ENCODE peak calls at places on chromosomes 12 and 14, in four cellular contexts. Z, V, L and B are unnamed samples.

GRCh38 chr14:105411017-105411941 is 8.3 kb upstream of the MTA1 start:
- DNase-seq in L (no peak), Z (no peak), V (no peak), B (peak; percentile 95)

GRCh38 chr12:31951008-31951407 is 8.2 kb upstream of the RESF1 start:
- DNase-seq in Z (no peak), L (no peak), V (no peak), B (no peak)

GRCh38 chr12:49131973-49132461 is 822 bp upstream of the TUBA1B start:
- DNase-seq in L (no peak), Z (no peak), V (no peak), B (no peak)

GRCh38 chr14:61520546-61520945 is 174.8 kb upstream of the HIF1A start:
- DNase-seq in L (no peak), Z (no peak), V (no peak), B (no peak)

GRCh38 chr12:96698521-96698920 is 208.5 kb upstream of the NEDD1 start:
- DNase-seq in L (peak; percentile 6), V (no peak), Z (no peak), B (no peak)

GRCh38 chr12:71752887-71753286 is 1.8 kb upstream of the RAB21 start:
- DNase-seq in Z (no peak), V (no peak), L (no peak), B (no peak)

GRCh38 chr14:60654303-60654925 is 5.1 kb upstream of the SIX1 start:
- DNase-seq in Z (no peak), V (no peak), L (no peak), B (peak; percentile 44)

GRCh38 chr12:64669270-64669842 is 59.1 kb downstream of the RASSF3 start:
- DNase-seq in Z (peak; percentile 73), V (no peak), L (peak; percentile 49), B (peak; percentile 47)

GRCh38 chr12:58090685-58091084 is 149.3 kb downstream of the ATP23 start:
- DNase-seq in Z (no peak), L (no peak), V (no peak), B (no peak)

GRCh38 chr14:55316528-55316927 is 45.3 kb downstream of the FBXO34 start:
- DNase-seq in Z (no peak), V (no peak), L (no peak), B (no peak)

GRCh38 chr12:32031109-32031508 is 71.9 kb downstream of the RESF1 start:
- DNase-seq in Z (no peak), V (no peak), L (no peak), B (no peak)

GRCh38 chr14:44961151-44961729 is 507 bp downstream of the KLHL28 start:
- DNase-seq in L (no peak), V (no peak), Z (no peak), B (peak; percentile 23)

GRCh38 chr12:42382013-42382696 is 56.2 kb downstream of the PPHLN1 start:
- DNase-seq in Z (no peak), V (no peak), L (no peak), B (no peak)

GRCh38 chr14:91387135-91387849 is 30.3 kb downstream of the CCDC88C start:
- DNase-seq in Z (no peak), V (no peak), L (no peak), B (no peak)

GRCh38 chr12:857611-858010 is 91.9 kb downstream of the RAD52 start:
- DNase-seq in V (no peak), L (no peak), Z (no peak), B (no peak)

GRCh38 chr14:64764641-64765520 is 60.7 kb downstream of the PLEKHG3 start:
- DNase-seq in L (peak; percentile 53), V (peak; percentile 61), Z (no peak), B (peak; percentile 90)

GRCh38 chr12:21308785-21309184 is 25.9 kb downstream of the SLCO1A2 start:
- DNase-seq in Z (no peak), V (no peak), L (no peak), B (no peak)

GRCh38 chr14:97120204-97121120 is 323.3 kb downstream of the VRK1 start:
- DNase-seq in L (no peak), V (no peak), Z (peak; percentile 13), B (no peak)

GRCh38 chr12:45553204-45553603 is 176.3 kb upstream of the ARID2 start:
- DNase-seq in Z (no peak), V (no peak), L (no peak), B (no peak)

GRCh38 chr14:78345346-78345745 is 175.2 kb downstream of the NRXN3 start:
- DNase-seq in Z (no peak), V (no peak), L (no peak), B (no peak)

GRCh38 chr12:96425321-96425720 is 25.1 kb upstream of the CDK17 start:
- DNase-seq in L (no peak), Z (no peak), V (no peak), B (no peak)

GRCh38 chr14:61615743-61616523 is 79.4 kb upstream of the HIF1A start:
- DNase-seq in V (no peak), L (no peak), Z (no peak), B (no peak)

GRCh38 chr14:72732022-72732780 is 161.7 kb downstream of the DPF3 start:
- DNase-seq in V (no peak), L (no peak), Z (no peak), B (no peak)

GRCh38 chr12:116982721-116983502 is 72.2 kb downstream of the FBXW8 start:
- DNase-seq in V (no peak), L (no peak), Z (no peak), B (no peak)

GRCh38 chr12:14827043-14827442 is 13.1 kb upstream of the SMCO3 start:
- DNase-seq in Z (no peak), L (no peak), V (no peak), B (no peak)

GRCh38 chr12:58186914-58187313 is 245.5 kb downstream of the ATP23 start:
- DNase-seq in V (no peak), L (no peak), Z (no peak), B (no peak)

GRCh38 chr12:25328082-25328712 is 77.5 kb upstream of the KRAS start:
- DNase-seq in V (no peak), L (peak; percentile 3), Z (no peak), B (no peak)

GRCh38 chr14:103315368-103315911 is 18.6 kb upstream of the EIF5 start:
- DNase-seq in V (no peak), Z (no peak), L (peak; percentile 74), B (no peak)

GRCh38 chr12:63419119-63419518 is 249.2 kb downstream of the DPY19L2 start:
- DNase-seq in V (no peak), Z (no peak), L (no peak), B (no peak)

GRCh38 chr14:40218282-40218941 is 786.2 kb upstream of the FBXO33 start:
- DNase-seq in L (no peak), V (no peak), Z (no peak), B (no peak)

GRCh38 chr14:105315211-105315721 is 718 bp downstream of the PACS2 start:
- DNase-seq in L (peak; percentile 41), V (no peak), Z (no peak), B (peak; percentile 68)

GRCh38 chr14:56715938-56716337 is 94.3 kb downstream of the OTX2 start:
- DNase-seq in L (no peak), V (no peak), Z (no peak), B (no peak)

GRCh38 chr12:57868870-57869609 is 22.5 kb upstream of the CTDSP2 start:
- DNase-seq in V (no peak), Z (no peak), L (no peak), B (peak; percentile 67)

GRCh38 chr14:68133856-68134255 is 314.3 kb downstream of the RAD51B start:
- DNase-seq in Z (no peak), V (no peak), L (no peak), B (no peak)

GRCh38 chr12:109767991-109768900 is 54.6 kb downstream of the FAM222A start:
- DNase-seq in L (no peak), Z (no peak), V (no peak), B (peak; percentile 33)

GRCh38 chr12:85765443-85765842 is 70.8 kb downstream of the RASSF9 start:
- DNase-seq in Z (no peak), V (no peak), L (peak; percentile 7), B (no peak)

GRCh38 chr14:71714225-71714624 is 218.0 kb upstream of the RGS6 start:
- DNase-seq in L (no peak), Z (no peak), V (no peak), B (no peak)

DNA sequence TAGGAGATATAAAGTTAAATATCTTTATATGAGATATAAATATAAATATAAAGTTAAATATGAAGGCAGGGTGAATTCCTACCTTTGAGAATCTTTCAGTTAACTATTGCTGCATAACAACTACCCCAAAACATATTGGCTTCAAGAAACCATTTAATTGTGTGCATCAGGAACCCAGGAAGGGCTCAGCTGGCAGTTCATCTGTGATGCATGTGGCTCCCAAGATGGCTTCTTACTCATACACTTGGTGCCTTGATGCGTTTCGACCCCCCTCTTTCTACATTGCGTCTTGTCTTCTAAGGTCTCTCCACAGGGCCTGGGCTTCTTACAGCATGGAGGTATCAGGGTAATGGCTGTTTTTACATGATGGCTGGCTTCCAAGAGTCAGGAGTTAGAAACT is 253.9 kb upstream of the CRY1 start:
- DNase-seq in L (no peak), Z (no peak), V (no peak), B (no peak)
- TF ChIP-seq TCF12 in L (no peak), Z (no peak), V (no peak), B (no peak)

DNA sequence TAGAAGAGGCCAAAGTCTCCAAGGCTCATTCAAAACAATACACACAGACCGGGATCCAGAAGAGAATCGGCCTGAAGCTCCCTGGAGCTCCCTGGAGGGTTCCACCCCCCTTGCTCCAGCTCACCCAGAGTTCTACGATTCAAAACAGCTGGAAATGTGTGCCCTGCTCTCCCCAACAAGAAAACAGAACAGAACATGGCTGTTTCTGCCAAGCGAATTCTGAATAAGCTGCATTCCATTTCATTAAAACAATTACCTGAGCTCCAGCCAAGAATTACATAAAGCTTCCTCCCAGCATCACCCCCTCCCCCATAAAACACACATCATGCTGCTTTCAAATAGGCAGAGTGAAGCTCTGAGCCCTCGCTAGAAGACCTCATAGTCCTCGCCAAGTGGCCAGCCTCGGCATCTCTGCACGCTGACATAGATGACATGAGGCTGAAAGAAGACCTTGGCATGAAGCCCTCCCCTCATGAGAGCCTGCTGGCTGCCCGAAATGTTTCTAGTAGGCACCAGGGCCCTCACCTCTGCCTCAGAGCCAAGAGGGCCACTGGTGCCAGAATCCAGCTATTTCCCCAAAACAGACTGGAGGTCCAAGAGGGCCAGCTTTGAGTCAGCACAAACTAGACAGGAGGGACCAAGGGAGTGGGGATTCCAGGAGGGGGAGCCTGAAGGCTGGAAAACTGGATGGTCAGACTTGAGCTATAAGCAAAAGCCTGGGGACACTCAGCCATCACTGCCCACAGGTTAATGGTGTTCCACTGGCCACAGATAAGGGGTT is 8.3 kb downstream of the PXN start:
- DNase-seq in Z (no peak), L (no peak), V (no peak), B (peak; percentile 54)
- TF ChIP-seq POLR2AphosphoS5 in Z (no peak), L (no peak), V (no peak), B (peak; percentile 64)

GRCh38 chr14:101032433-101032832 is 128.9 kb upstream of the RTL1 start:
- DNase-seq in L (no peak), Z (no peak), V (no peak), B (no peak)
- TF ChIP-seq TCF12 in L (no peak), Z (no peak), V (no peak), B (no peak)

GRCh38 chr14:73784988-73785313 is 66.7 kb upstream of the PTGR2 start:
- DNase-seq in V (no peak), L (no peak), Z (no peak), B (no peak)

GRCh38 chr14:73783107-73783727 is 68.4 kb upstream of the PTGR2 start:
- DNase-seq in L (peak; percentile 90), Z (no peak), V (no peak), B (no peak)

GRCh38 chr14:73785336-73785833 is 66.2 kb upstream of the PTGR2 start:
- DNase-seq in L (peak; percentile 50), V (no peak), Z (no peak), B (peak; percentile 61)

GRCh38 chr14:73782623-73783022 is 68.4 kb upstream of the PNMA1 start:
- DNase-seq in Z (no peak), V (no peak), L (no peak), B (no peak)

GRCh38 chr14:73784065-73784987 is 67.3 kb upstream of the PTGR2 start:
- DNase-seq in L (no peak), V (no peak), Z (no peak), B (no peak)
- TF ChIP-seq POLR2AphosphoS5 in L (no peak), V (no peak), Z (no peak), B (no peak)